ENCODE peak calls at places on chromosomes 12 and 14, in seven cellular contexts. One of them, this sample, is unnamed. For H3K4me1, the result is how much of the 10 kb centered on the place peaks cover.

GRCh38 chr12:104656921-104657320 is 200.2 kb downstream of the CHST11 start:
- DNase-seq in psoas muscle: peak
- DNase-seq in left lung: no peak
- DNase-seq in cardiac muscle cell: no peak
- DNase-seq in heart right ventricle: no peak
- DNase-seq in ovary: no peak
- DNase-seq in HepG2: no peak
- DNase-seq in this sample: no peak

GRCh38 chr12:29673346-29673745 is 110.4 kb downstream of the TMTC1 start:
- DNase-seq in psoas muscle: no peak
- DNase-seq in left lung: no peak
- DNase-seq in cardiac muscle cell: no peak
- DNase-seq in heart right ventricle: no peak
- DNase-seq in ovary: no peak
- DNase-seq in HepG2: no peak
- DNase-seq in this sample: no peak

GRCh38 chr14:44912041-44912869 is 49.5 kb downstream of the KLHL28 start:
- DNase-seq in psoas muscle: no peak
- DNase-seq in left lung: no peak
- DNase-seq in cardiac muscle cell: no peak
- DNase-seq in heart right ventricle: peak
- DNase-seq in ovary: peak
- DNase-seq in HepG2: no peak
- DNase-seq in this sample: no peak

GRCh38 chr12:111842556-111843396 is 748 bp downstream of the MAPKAPK5 start:
- DNase-seq in psoas muscle: no peak
- DNase-seq in left lung: no peak
- DNase-seq in cardiac muscle cell: peak
- DNase-seq in heart right ventricle: no peak
- DNase-seq in ovary: peak
- DNase-seq in HepG2: peak
- DNase-seq in this sample: no peak

GRCh38 chr12:109462868-109463692 is 14.0 kb downstream of the KCTD10 start:
- DNase-seq in psoas muscle: peak
- DNase-seq in left lung: peak
- DNase-seq in cardiac muscle cell: peak
- DNase-seq in heart right ventricle: peak
- DNase-seq in ovary: peak
- DNase-seq in HepG2: peak
- DNase-seq in this sample: peak

GRCh38 chr14:100065161-100065871 is at the start of gene EVL:
- DNase-seq in psoas muscle: no peak
- DNase-seq in left lung: peak
- DNase-seq in cardiac muscle cell: peak
- DNase-seq in heart right ventricle: no peak
- DNase-seq in ovary: no peak
- DNase-seq in HepG2: no peak
- DNase-seq in this sample: no peak

GRCh38 chr14:76480426-76480825 is 104.5 kb downstream of the ESRRB start:
- DNase-seq in psoas muscle: no peak
- DNase-seq in left lung: no peak
- DNase-seq in cardiac muscle cell: no peak
- DNase-seq in heart right ventricle: no peak
- DNase-seq in ovary: no peak
- DNase-seq in HepG2: no peak
- DNase-seq in this sample: no peak

GRCh38 chr12:79933580-79934264 is 1.2 kb downstream of the PPP1R12A start:
- DNase-seq in psoas muscle: no peak
- DNase-seq in left lung: no peak
- DNase-seq in cardiac muscle cell: peak
- DNase-seq in heart right ventricle: no peak
- DNase-seq in ovary: no peak
- DNase-seq in HepG2: no peak
- DNase-seq in this sample: no peak

GRCh38 chr14:55254581-55254980 is 16.6 kb upstream of the FBXO34 start:
- DNase-seq in psoas muscle: no peak
- DNase-seq in left lung: no peak
- DNase-seq in cardiac muscle cell: no peak
- DNase-seq in heart right ventricle: no peak
- DNase-seq in ovary: no peak
- DNase-seq in HepG2: no peak
- DNase-seq in this sample: no peak

GRCh38 chr12:118025168-118025567 is 8.7 kb downstream of the RFC5 start:
- DNase-seq in psoas muscle: no peak
- DNase-seq in left lung: no peak
- DNase-seq in cardiac muscle cell: no peak
- DNase-seq in heart right ventricle: no peak
- DNase-seq in ovary: no peak
- DNase-seq in HepG2: no peak
- DNase-seq in this sample: no peak

GRCh38 chr14:62673014-62673727 is 372.1 kb downstream of the KCNH5 start:
- DNase-seq in psoas muscle: no peak
- DNase-seq in left lung: no peak
- DNase-seq in cardiac muscle cell: no peak
- DNase-seq in heart right ventricle: no peak
- DNase-seq in ovary: no peak
- DNase-seq in HepG2: no peak
- DNase-seq in this sample: no peak

GRCh38 chr12:1126089-1126488 is 135.1 kb downstream of the ERC1 start:
- DNase-seq in psoas muscle: no peak
- DNase-seq in left lung: no peak
- DNase-seq in cardiac muscle cell: no peak
- DNase-seq in heart right ventricle: no peak
- DNase-seq in ovary: no peak
- DNase-seq in HepG2: no peak
- DNase-seq in this sample: no peak

GRCh38 chr14:88986146-88986841 is 161.8 kb downstream of the TTC8 start:
- DNase-seq in psoas muscle: peak
- DNase-seq in left lung: no peak
- DNase-seq in cardiac muscle cell: no peak
- DNase-seq in heart right ventricle: no peak
- DNase-seq in ovary: peak
- DNase-seq in HepG2: no peak
- DNase-seq in this sample: no peak

GRCh38 chr14:95545769-95546168 is 10.9 kb downstream of the GLRX5 start:
- DNase-seq in psoas muscle: no peak
- DNase-seq in left lung: no peak
- DNase-seq in cardiac muscle cell: no peak
- DNase-seq in heart right ventricle: no peak
- DNase-seq in ovary: no peak
- DNase-seq in HepG2: no peak
- DNase-seq in this sample: no peak

GRCh38 chr12:110022980-110023633 is 23.9 kb downstream of the ANKRD13A start:
- DNase-seq in psoas muscle: no peak
- DNase-seq in left lung: no peak
- DNase-seq in cardiac muscle cell: no peak
- DNase-seq in heart right ventricle: no peak
- DNase-seq in ovary: no peak
- DNase-seq in HepG2: no peak
- DNase-seq in this sample: no peak

GRCh38 chr12:27220988-27221345 is 23.1 kb upstream of the STK38L start:
- DNase-seq in psoas muscle: no peak
- DNase-seq in left lung: no peak
- DNase-seq in cardiac muscle cell: no peak
- DNase-seq in heart right ventricle: no peak
- DNase-seq in ovary: no peak
- DNase-seq in HepG2: no peak
- DNase-seq in this sample: no peak

GRCh38 chr12:27219693-27220056 is 24.4 kb upstream of the STK38L start:
- DNase-seq in psoas muscle: no peak
- DNase-seq in left lung: no peak
- DNase-seq in cardiac muscle cell: no peak
- DNase-seq in heart right ventricle: no peak
- DNase-seq in ovary: no peak
- DNase-seq in HepG2: no peak
- DNase-seq in this sample: no peak

GRCh38 chr12:27220057-27220987 is 23.8 kb upstream of the STK38L start:
- DNase-seq in psoas muscle: no peak
- DNase-seq in left lung: no peak
- DNase-seq in cardiac muscle cell: no peak
- DNase-seq in heart right ventricle: no peak
- DNase-seq in ovary: no peak
- DNase-seq in HepG2: no peak
- DNase-seq in this sample: no peak

GRCh38 chr12:27217590-27217989 is 26.5 kb upstream of the STK38L start:
- DNase-seq in psoas muscle: no peak
- DNase-seq in left lung: no peak
- DNase-seq in cardiac muscle cell: no peak
- DNase-seq in heart right ventricle: no peak
- DNase-seq in ovary: no peak
- DNase-seq in HepG2: no peak
- DNase-seq in this sample: no peak

DNA sequence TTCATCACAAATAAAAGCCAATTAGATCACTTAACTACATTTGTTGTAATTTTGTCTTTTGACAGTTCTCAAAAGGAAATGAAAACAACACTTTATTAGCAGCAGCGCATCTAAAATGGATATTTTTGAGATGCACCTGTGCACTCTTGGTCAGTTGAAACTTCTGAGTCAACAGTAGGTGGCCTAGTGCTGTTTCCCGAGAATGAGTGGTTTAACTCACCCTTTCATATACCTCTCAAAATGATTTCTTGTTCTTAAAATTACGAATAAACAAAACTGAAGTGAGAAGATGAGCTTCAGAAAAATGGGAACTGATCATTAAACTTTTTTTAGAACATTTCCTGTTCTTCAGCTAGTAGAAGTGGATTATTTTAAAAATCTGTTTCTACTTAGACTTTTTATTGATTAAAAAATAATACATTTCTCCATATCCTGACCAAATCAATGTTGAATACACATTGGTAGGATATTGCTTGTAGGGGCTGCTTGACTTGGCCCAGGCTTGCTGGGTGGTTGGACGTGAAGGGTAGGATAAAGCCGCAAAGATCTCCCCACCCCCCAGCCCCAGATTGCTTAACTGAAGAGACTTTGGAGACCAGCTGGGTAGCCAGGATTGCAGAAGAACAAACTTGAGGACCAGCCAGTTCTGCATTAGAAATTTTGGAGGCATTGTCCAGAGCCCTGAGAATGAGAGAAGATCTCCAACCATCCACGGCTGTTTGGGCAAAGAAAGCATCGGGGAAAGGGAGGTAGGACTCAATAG is 22.3 kb upstream of the STK38L start:
- DNase-seq in psoas muscle: no peak
- DNase-seq in left lung: no peak
- DNase-seq in cardiac muscle cell: no peak
- DNase-seq in heart right ventricle: no peak
- DNase-seq in ovary: no peak
- DNase-seq in HepG2: no peak
- DNase-seq in this sample: no peak
- H3K4me1 ChIP-seq in psoas muscle: under half
- H3K4me1 ChIP-seq in left lung: under half
- H3K4me1 ChIP-seq in cardiac muscle cell: under half
- H3K4me1 ChIP-seq in heart right ventricle: under half
- H3K4me1 ChIP-seq in ovary: under half
- H3K4me1 ChIP-seq in HepG2: under half
- H3K4me1 ChIP-seq in this sample: under half

GRCh38 chr12:16027012-16027411 is 115.9 kb downstream of the DERA start:
- DNase-seq in psoas muscle: no peak
- DNase-seq in left lung: no peak
- DNase-seq in cardiac muscle cell: no peak
- DNase-seq in heart right ventricle: no peak
- DNase-seq in ovary: no peak
- DNase-seq in HepG2: no peak
- DNase-seq in this sample: no peak
- H3K4me1 ChIP-seq in psoas muscle: under half
- H3K4me1 ChIP-seq in left lung: under half
- H3K4me1 ChIP-seq in cardiac muscle cell: under half
- H3K4me1 ChIP-seq in heart right ventricle: under half
- H3K4me1 ChIP-seq in ovary: under half
- H3K4me1 ChIP-seq in HepG2: under half
- H3K4me1 ChIP-seq in this sample: under half

DNA sequence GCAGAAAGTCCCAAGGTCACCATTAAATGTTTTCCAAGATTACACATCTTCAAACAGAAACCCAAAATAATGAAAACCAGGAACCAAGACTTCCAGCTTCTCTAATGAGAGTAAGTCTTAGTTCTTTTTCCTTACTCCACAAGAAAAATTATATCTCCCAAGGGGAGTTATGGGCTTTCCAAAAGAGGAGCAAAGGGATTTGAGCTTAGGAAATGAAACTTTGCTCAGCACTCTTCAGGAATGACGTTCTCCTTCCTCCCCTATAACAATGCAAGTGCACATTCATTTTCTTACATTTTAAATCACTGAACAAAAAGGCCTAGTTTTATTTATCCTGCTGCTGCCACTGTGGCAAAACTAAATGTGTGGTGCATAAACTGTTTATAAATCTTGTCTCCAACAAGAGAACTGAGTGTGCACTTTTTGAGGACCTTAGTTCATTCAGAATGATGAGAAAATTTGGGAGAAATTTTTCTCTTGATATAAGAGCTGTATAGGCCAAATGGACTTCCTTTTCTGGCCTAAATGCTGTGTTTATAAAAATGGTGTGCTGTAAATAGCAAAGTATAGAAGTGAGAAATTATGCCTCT is 148.4 kb upstream of the PLEKHG7 start:
- DNase-seq in psoas muscle: no peak
- DNase-seq in left lung: no peak
- DNase-seq in cardiac muscle cell: no peak
- DNase-seq in heart right ventricle: no peak
- DNase-seq in ovary: no peak
- DNase-seq in HepG2: no peak
- DNase-seq in this sample: no peak
- H3K4me1 ChIP-seq in psoas muscle: under half
- H3K4me1 ChIP-seq in left lung: under half
- H3K4me1 ChIP-seq in cardiac muscle cell: under half
- H3K4me1 ChIP-seq in heart right ventricle: under half
- H3K4me1 ChIP-seq in ovary: under half
- H3K4me1 ChIP-seq in HepG2: under half
- H3K4me1 ChIP-seq in this sample: under half

GRCh38 chr14:104168603-104169002 is 30.2 kb downstream of the KIF26A start:
- DNase-seq in psoas muscle: no peak
- DNase-seq in left lung: no peak
- DNase-seq in cardiac muscle cell: no peak
- DNase-seq in heart right ventricle: no peak
- DNase-seq in ovary: no peak
- DNase-seq in HepG2: no peak
- DNase-seq in this sample: no peak
- H3K4me1 ChIP-seq in psoas muscle: under half
- H3K4me1 ChIP-seq in left lung: under half
- H3K4me1 ChIP-seq in cardiac muscle cell: under half
- H3K4me1 ChIP-seq in heart right ventricle: under half
- H3K4me1 ChIP-seq in ovary: under half
- H3K4me1 ChIP-seq in HepG2: under half
- H3K4me1 ChIP-seq in this sample: under half

DNA sequence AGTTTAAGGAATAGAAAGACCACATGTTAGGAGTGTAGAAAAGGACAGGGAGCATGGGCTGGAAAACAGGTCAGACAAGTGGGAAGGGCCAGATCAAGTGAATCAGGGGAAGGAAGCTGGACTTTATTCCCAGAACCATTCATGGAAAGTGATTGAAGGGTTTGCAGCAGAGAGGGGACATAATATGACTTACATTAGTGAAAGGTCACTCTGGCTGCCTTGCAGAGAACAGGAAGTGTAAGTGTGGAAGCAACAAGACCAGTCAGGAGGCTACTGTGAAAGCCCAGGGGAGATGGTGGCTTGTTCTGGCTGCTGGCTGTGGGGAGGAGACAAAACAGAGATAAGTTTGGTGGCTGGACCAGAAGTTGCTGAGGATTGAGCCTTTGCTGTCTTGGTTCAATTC is 69.1 kb downstream of the VCPKMT start:
- DNase-seq in psoas muscle: no peak
- DNase-seq in left lung: no peak
- DNase-seq in cardiac muscle cell: no peak
- DNase-seq in heart right ventricle: peak
- DNase-seq in ovary: no peak
- DNase-seq in HepG2: peak
- DNase-seq in this sample: no peak
- H3K4me1 ChIP-seq in psoas muscle: under half
- H3K4me1 ChIP-seq in left lung: under half
- H3K4me1 ChIP-seq in cardiac muscle cell: under half
- H3K4me1 ChIP-seq in heart right ventricle: under half
- H3K4me1 ChIP-seq in ovary: under half
- H3K4me1 ChIP-seq in HepG2: half or more
- H3K4me1 ChIP-seq in this sample: under half